ENCODE peak calls at places on chromosome 16, in four cellular contexts. A is fibroblast of lung, L is mesenchymal stem cell, D is kidney epithelial cell. Q is an unnamed sample.
A peak's percentile ranks its signal among the peaks of the same experiment; 100 is the strongest.

GRCh38 chr16:66502020-66502913 is 47.7 kb downstream of the TK2 start:
- DNase-seq in A (peak; percentile 67), L (peak; percentile 46), D (no peak), Q (no peak)

GRCh38 chr16:87702325-87702811 is 63.4 kb downstream of the KLHDC4 start:
- DNase-seq in A (peak; percentile 58), L (peak; percentile 36), D (no peak), Q (no peak)

GRCh38 chr16:81463296-81463890 is 18.8 kb downstream of the CMIP start:
- DNase-seq in A (no peak), L (no peak), D (no peak), Q (no peak)

GRCh38 chr16:5541356-5541755 is 443.8 kb upstream of the EEF2KMT start:
- DNase-seq in A (no peak), L (no peak), D (no peak), Q (no peak)

GRCh38 chr16:19094542-19095365 is 19.0 kb upstream of the ITPRIPL2 start:
- DNase-seq in A (peak; percentile 28), L (no peak), D (no peak), Q (no peak)

GRCh38 chr16:88383401-88384221 is 852 bp downstream of the ZNF469 start:
- DNase-seq in A (peak; percentile 58), L (peak; percentile 75), D (no peak), Q (no peak)

GRCh38 chr16:53518550-53519416 is 15.8 kb upstream of the AKTIP start:
- DNase-seq in A (no peak), L (no peak), D (no peak), Q (peak; percentile 54)

GRCh38 chr16:49875812-49876715 is 20.2 kb upstream of the ZNF423 start:
- DNase-seq in A (no peak), L (peak; percentile 10), D (no peak), Q (no peak)

GRCh38 chr16:31286421-31287032 is 26.8 kb downstream of the ITGAM start:
- DNase-seq in A (no peak), L (no peak), D (no peak), Q (no peak)

GRCh38 chr16:69840975-69841374 is 78.8 kb downstream of the WWP2 start:
- DNase-seq in A (no peak), L (no peak), D (no peak), Q (no peak)

GRCh38 chr16:13554020-13554419 is 365.9 kb upstream of the ERCC4 start:
- DNase-seq in A (no peak), L (no peak), D (no peak), Q (no peak)

GRCh38 chr16:66426112-66427035 is 721 bp upstream of the BEAN1 start:
- DNase-seq in A (no peak), L (no peak), D (no peak), Q (no peak)

GRCh38 chr16:53356478-53357207 is 77.6 kb upstream of the RBL2 start:
- DNase-seq in A (no peak), L (no peak), D (no peak), Q (no peak)

GRCh38 chr16:57622361-57623250 is 5.8 kb upstream of the ADGRG1 start:
- DNase-seq in A (no peak), L (no peak), D (no peak), Q (no peak)

GRCh38 chr16:55662641-55663040 is 6.9 kb downstream of the SLC6A2 start:
- DNase-seq in A (no peak), L (no peak), D (no peak), Q (no peak)

GRCh38 chr16:68644715-68645493 is at the start of gene CDH3:
- DNase-seq in A (no peak), L (peak; percentile 31), D (no peak), Q (no peak)

GRCh38 chr16:10619271-10619849 is 39.0 kb upstream of the EMP2 start:
- DNase-seq in A (no peak), L (no peak), D (no peak), Q (no peak)

GRCh38 chr16:84737192-84737591 is 37.4 kb downstream of the USP10 start:
- DNase-seq in A (no peak), L (no peak), D (no peak), Q (no peak)

GRCh38 chr16:67150058-67150832 is 553 bp downstream of the B3GNT9 start:
- DNase-seq in A (peak; percentile 84), L (peak; percentile 76), D (no peak), Q (no peak)

GRCh38 chr16:10817963-10818941 is at the start of gene TVP23A:
- DNase-seq in A (no peak), L (no peak), D (no peak), Q (no peak)

GRCh38 chr16:57314161-57314785 is 29.8 kb upstream of the PLLP start:
- DNase-seq in A (no peak), L (peak; percentile 35), D (no peak), Q (no peak)

GRCh38 chr16:53078765-53079484 is 24.1 kb downstream of the CHD9 start:
- DNase-seq in A (peak; percentile 61), L (no peak), D (no peak), Q (no peak)

GRCh38 chr16:25691519-25692091 is at the start of gene HS3ST4:
- DNase-seq in A (no peak), L (no peak), D (no peak), Q (no peak)

GRCh38 chr16:31328322-31329052 is 26.5 kb upstream of the ITGAX start:
- DNase-seq in A (no peak), L (no peak), D (no peak), Q (no peak)

GRCh38 chr16:17474037-17474436 is 3.3 kb upstream of the XYLT1 start:
- DNase-seq in A (no peak), L (no peak), D (no peak), Q (no peak)

GRCh38 chr16:51818342-51818944 is 667.4 kb upstream of the SALL1 start:
- DNase-seq in A (peak; percentile 80), L (peak; percentile 49), D (no peak), Q (no peak)

GRCh38 chr16:27748868-27749546 is 199.1 kb downstream of the KATNIP start:
- DNase-seq in A (peak; percentile 77), L (peak; percentile 79), D (peak; percentile 85), Q (no peak)

GRCh38 chr16:19173059-19173458 is 5.0 kb downstream of the SYT17 start:
- DNase-seq in A (no peak), L (no peak), D (no peak), Q (no peak)

GRCh38 chr16:48629016-48629415 is 19.0 kb upstream of the N4BP1 start:
- DNase-seq in A (no peak), L (no peak), D (no peak), Q (no peak)

GRCh38 chr16:69311533-69312388 is 611 bp downstream of the VPS4A start:
- DNase-seq in A (peak; percentile 15), L (peak; percentile 50), D (no peak), Q (no peak)

GRCh38 chr16:52528393-52529080 is 18.4 kb downstream of the TOX3 start:
- DNase-seq in A (no peak), L (no peak), D (no peak), Q (no peak)

GRCh38 chr16:17461951-17462729 is 8.6 kb downstream of the XYLT1 start:
- DNase-seq in A (no peak), L (no peak), D (no peak), Q (no peak)

GRCh38 chr16:53712065-53712464 is 8.1 kb downstream of the FTO start:
- DNase-seq in A (no peak), L (no peak), D (no peak), Q (no peak)

DNA sequence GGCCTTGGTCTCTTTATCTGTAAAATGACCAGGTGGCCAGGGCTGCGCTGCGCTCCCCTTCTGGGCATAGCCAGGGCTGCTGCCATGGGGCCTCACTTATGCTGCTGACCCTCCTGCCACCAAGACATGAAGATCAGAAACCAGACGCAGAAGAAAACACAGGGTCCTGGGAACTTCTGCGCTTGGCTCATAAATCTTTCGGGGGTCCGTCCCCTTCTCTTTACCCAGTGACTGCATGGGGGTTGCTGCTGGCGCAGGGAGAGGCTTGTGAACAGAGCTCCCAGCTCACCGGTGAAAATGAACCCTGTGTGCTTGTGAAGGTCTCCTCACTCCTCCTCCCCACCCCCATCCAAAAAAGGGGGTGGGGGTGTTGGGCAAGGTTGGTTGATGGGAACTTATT is 5.7 kb upstream of the FOXL1 start:
- DNase-seq in A (no peak), L (no peak), D (no peak), Q (no peak)
- H3K4me3 ChIP-seq in A (no peak overlapping the region), L (no peak overlapping the region), D (no peak overlapping the region), Q (peak overlapping the region; percentile 7)

DNA sequence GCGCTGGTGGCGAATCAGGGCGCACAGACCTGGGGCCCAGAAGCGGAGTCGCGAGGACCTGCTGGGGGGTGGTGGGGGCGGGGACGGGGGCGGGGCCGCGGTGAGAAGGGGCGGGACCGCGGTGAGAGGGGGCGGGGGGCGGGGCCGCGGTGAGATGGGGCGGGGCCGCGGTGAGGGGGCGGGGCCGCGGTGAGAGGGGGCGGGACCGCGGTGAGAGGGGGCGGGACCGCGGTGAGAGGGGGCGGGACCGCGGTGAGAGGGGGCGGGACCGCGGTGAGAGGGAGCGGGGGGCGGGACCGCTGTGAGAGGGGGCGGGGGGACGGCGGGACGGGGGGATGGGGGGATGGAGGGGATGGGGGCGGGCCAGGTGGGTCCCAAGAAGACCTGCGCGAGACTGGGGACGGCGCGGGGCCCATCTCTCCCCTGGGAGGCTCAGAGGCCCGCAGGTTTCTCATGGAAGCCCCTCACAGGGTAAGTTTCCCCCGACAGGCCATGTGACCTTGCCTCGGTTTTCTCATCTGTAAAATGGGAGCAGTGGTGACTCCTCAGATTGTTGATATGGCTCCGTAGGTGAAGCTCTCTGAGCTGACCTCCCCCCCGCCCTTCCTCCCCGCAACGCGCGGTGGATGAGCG is 28.6 kb upstream of the DBNDD1 start:
- DNase-seq in A (no peak), L (no peak), D (no peak), Q (no peak)
- H3K4me3 ChIP-seq in A (peak overlapping the region; percentile 48), L (peak overlapping the region; percentile 63), D (peak overlapping the region; percentile 27), Q (peak overlapping the region; percentile 41)

GRCh38 chr16:47229651-47230050 is 85.9 kb upstream of the NETO2 start:
- DNase-seq in A (no peak), L (no peak), D (no peak), Q (no peak)
- H3K4me3 ChIP-seq in A (no peak overlapping the region), L (no peak overlapping the region), D (no peak overlapping the region), Q (no peak overlapping the region)

GRCh38 chr16:89562027-89562599 is 1.6 kb downstream of the RPL13 start:
- DNase-seq in A (no peak), L (no peak), D (no peak), Q (no peak)

GRCh38 chr16:89564476-89565255 is 4.2 kb downstream of the RPL13 start:
- DNase-seq in A (no peak), L (no peak), D (no peak), Q (no peak)

GRCh38 chr16:89562939-89563338 is 2.5 kb downstream of the RPL13 start:
- DNase-seq in A (no peak), L (no peak), D (no peak), Q (no peak)

GRCh38 chr16:89565256-89565505 is 4.7 kb downstream of the RPL13 start:
- DNase-seq in A (no peak), L (no peak), D (no peak), Q (no peak)

DNA sequence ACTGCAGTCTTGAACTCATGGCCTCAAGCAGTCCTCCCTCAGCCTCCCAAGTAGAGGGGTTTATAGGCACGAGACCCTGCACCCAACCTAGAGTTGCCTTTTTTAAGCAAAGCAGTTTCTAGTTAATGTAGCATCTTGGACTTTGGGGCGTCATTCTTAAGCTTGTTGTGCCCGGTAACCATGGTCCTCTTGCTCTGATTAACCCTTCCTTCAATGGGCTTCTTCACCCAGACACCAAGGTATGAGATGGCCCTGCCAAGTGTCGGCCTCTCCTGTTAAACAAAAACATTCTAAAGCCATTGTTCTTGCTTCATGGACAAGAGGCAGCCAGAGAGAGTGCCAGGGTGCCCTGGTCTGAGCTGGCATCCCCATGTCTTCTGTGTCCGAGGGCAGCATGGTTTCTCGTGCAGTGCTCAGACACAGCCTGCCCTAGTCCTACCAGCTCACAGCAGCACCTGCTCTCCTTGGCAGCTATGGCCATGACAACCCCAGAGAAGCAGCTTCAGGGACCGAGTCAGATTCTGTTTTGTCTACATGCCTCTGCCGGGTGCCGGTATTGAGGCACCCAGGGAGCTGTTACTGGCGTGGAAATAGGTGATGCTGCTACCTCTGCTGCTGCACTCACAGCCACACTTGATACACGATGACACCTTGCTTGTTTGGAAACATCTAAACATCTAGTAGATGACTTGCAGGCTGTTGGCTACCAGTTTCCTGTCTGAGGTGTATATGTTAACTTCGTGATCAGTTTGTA is 3.3 kb downstream of the RPL13 start:
- DNase-seq in A (no peak), L (no peak), D (no peak), Q (no peak)
- H3K4me3 ChIP-seq in A (peak overlapping the region; percentile 8), L (no peak overlapping the region), D (no peak overlapping the region), Q (no peak overlapping the region)

Q was measured in skeletal muscle cell.